ENCODE peak calls at places on chromosomes 4 and X, in four cellular contexts. E is ovary; K is CD4-positive, alpha-beta T cell; N is left ventricle myocardium inferior. D is an unnamed sample.

GRCh38 chrX:18933611-18934010 is 50.3 kb downstream of the PHKA2 start:
- DNase-seq in E (no peak), K (no peak), N (no peak), D (no peak)

GRCh38 chrX:107629533-107629909 is 1.2 kb downstream of the PRPS1 start:
- DNase-seq in E (no peak), K (no peak), N (no peak), D (no peak)

GRCh38 chr4:106595906-106596305 is 227.3 kb upstream of the GIMD1 start:
- DNase-seq in E (no peak), K (no peak), N (no peak), D (no peak)

GRCh38 chrX:13087322-13088154 is 43.1 kb upstream of the FAM9C start:
- DNase-seq in E (no peak), K (peak), N (no peak), D (no peak)

GRCh38 chrX:41518841-41519220 is 71.7 kb downstream of the NYX start:
- DNase-seq in E (peak), K (no peak), N (no peak), D (no peak)

GRCh38 chr4:138053601-138054322 is 188.4 kb downstream of the SLC7A11 start:
- DNase-seq in E (no peak), K (no peak), N (no peak), D (no peak)

GRCh38 chr4:158760866-158761265 is 8.0 kb upstream of the FNIP2 start:
- DNase-seq in E (no peak), K (no peak), N (no peak), D (no peak)

GRCh38 chr4:28357985-28358384 is 1497.3 kb downstream of the STIM2 start:
- DNase-seq in E (no peak), K (no peak), N (no peak), D (peak)

GRCh38 chrX:148500428-148501120 is at the start of gene AFF2:
- DNase-seq in E (no peak), K (peak), N (peak), D (no peak)

GRCh38 chr4:140789752-140790151 is 33.6 kb upstream of the TBC1D9 start:
- DNase-seq in E (no peak), K (no peak), N (no peak), D (no peak)

GRCh38 chrX:7316280-7316679 is 168.3 kb upstream of the PUDP start:
- DNase-seq in E (no peak), K (no peak), N (no peak), D (no peak)

GRCh38 chr4:88320174-88320779 is 35.9 kb upstream of the PPM1K start:
- DNase-seq in E (no peak), K (no peak), N (no peak), D (no peak)

DNA sequence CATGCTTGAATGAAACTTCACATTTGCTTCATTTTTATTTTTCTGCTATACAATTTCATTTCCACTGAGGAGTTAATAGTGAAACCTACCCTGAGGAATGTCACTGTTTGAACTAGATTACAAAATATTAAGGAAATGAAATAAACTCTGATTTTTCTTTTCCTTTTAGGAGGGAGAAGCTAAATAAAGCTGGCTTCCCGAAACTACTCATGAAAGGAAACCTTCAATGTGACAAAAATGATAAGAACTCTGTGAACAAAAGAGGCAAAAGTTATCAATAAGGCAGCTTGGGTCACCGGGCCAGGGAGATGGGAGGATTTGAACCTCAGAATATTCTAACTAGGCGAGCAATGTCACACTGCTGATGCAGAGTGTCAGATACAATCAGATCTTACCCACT is 185.2 kb downstream of the APBB2 start:
- DNase-seq in E (no peak), K (no peak), N (no peak), D (no peak)
- H3K27ac ChIP-seq in E (peak), K (no peak), N (peak), D (no peak)

DNA sequence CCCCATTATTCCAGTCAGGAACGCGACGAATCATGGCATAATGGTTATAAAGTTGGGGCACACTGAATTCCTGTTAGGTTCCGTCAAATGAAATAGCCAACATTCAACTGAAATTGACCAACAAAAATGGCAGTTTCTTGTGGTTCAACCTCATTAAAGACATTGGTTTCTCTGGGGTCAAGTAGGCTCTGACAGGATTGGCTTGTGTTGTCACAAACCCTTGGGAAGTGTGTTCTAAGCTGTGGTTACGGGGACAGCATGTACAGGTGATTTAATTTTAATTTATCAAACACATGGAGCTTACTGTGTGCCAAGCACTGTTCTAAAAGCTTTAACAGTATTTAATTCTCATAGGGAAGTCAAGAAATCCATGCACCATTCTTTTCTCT is 751 bp downstream of the XK start:
- DNase-seq in E (no peak), K (no peak), N (no peak), D (no peak)
- H3K27ac ChIP-seq in E (no peak), K (no peak), N (peak), D (peak)

GRCh38 chr4:151940290-151940689 is 179.5 kb upstream of the GATB start:
- DNase-seq in E (no peak), K (no peak), N (no peak), D (no peak)
- H3K27ac ChIP-seq in E (no peak), K (no peak), N (no peak), D (no peak)

DNA sequence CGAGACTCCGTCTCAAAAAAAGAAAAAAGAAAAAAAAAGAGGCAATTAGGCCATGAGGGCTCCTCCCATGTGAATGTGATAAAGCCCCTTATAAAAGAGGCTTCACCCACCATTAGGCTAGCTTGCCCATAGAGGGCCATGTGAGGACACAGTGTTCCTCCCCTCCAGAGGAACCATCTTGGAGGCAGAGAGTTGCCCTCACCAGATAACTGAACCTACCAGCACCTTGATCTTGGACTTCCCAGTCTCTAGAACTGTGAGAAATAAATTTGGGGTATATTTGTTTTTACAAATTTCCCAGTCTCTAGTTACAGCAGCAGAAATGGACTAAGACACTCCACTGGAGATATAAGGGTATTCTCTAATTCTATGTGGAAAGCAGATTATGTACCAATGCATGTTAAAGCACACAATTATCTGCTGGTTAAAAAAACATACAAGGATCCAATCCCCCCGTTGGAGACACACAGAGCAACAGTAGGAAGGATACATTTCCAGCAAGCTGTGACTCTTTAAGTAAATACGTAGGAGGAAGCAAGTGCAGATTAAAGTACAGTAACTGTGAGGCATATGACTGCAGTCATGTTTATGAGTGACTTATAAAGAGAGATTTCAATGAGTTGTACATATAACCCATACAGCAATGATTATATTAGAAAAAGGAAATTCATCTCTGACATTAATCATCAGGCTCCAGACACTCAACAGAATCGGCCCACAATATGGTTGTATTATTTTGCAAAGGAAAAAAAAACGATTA is 21.4 kb downstream of the SH3RF1 start:
- DNase-seq in E (no peak), K (no peak), N (no peak), D (no peak)
- H3K27ac ChIP-seq in E (no peak), K (no peak), N (no peak), D (no peak)

GRCh38 chr4:55730143-55730931 is 89.3 kb upstream of the EXOC1L start:
- DNase-seq in E (no peak), K (no peak), N (no peak), D (no peak)

GRCh38 chr4:55727746-55728145 is 91.6 kb upstream of the NMU start:
- DNase-seq in E (no peak), K (no peak), N (no peak), D (no peak)

GRCh38 chr4:55733874-55734437 is 85.6 kb upstream of the EXOC1L start:
- DNase-seq in E (no peak), K (no peak), N (peak), D (no peak)

GRCh38 chr4:55732864-55733263 is 86.7 kb upstream of the EXOC1L start:
- DNase-seq in E (no peak), K (no peak), N (no peak), D (no peak)

GRCh38 chr4:55729306-55730142 is 90.1 kb upstream of the EXOC1L start:
- DNase-seq in E (no peak), K (no peak), N (no peak), D (no peak)
- H3K27ac ChIP-seq in E (no peak), K (no peak), N (no peak), D (no peak)